ENCODE peak calls at places on chromosomes 12 and 14, in four cellular contexts. T, I, H and G are unnamed samples.

GRCh38 chr14:35878272-35879140 is 52.4 kb downstream of the BRMS1L start:
- DNase-seq in T (no peak), I (peak; percentile 12), H (peak; percentile 28), G (no peak)

GRCh38 chr14:95174184-95174804 is 17.0 kb upstream of the DICER1 start:
- DNase-seq in T (no peak), I (no peak), H (no peak), G (no peak)

GRCh38 chr14:51095854-51096823 is 1.2 kb upstream of the TRIM9 start:
- DNase-seq in T (no peak), I (no peak), H (no peak), G (no peak)

GRCh38 chr12:100464529-100464928 is 9.1 kb upstream of the NR1H4 start:
- DNase-seq in T (peak; percentile 67), I (no peak), H (no peak), G (no peak)

GRCh38 chr14:34650786-34651584 is 21.0 kb upstream of the SNX6 start:
- DNase-seq in T (no peak), I (peak; percentile 56), H (no peak), G (no peak)

GRCh38 chr14:30610719-30611388 is 11.3 kb upstream of the SCFD1 start:
- DNase-seq in T (peak; percentile 75), I (peak; percentile 36), H (peak; percentile 68), G (no peak)

GRCh38 chr14:31027847-31028246 is 1.7 kb upstream of the STRN3 start:
- DNase-seq in T (no peak), I (no peak), H (no peak), G (no peak)

GRCh38 chr14:55600784-55601561 is 21.0 kb downstream of the KTN1 start:
- DNase-seq in T (no peak), I (no peak), H (no peak), G (no peak)

GRCh38 chr12:125142601-125143000 is 77.4 kb downstream of the AACS start:
- DNase-seq in T (no peak), I (no peak), H (no peak), G (no peak)

GRCh38 chr14:98494582-98494981 is 777.4 kb downstream of the BCL11B start:
- DNase-seq in T (no peak), I (no peak), H (no peak), G (no peak)

GRCh38 chr14:30582376-30582775 is 23.4 kb downstream of the G2E3 start:
- DNase-seq in T (no peak), I (no peak), H (no peak), G (no peak)

GRCh38 chr14:73239463-73240241 is 2.3 kb downstream of the PAPLN start:
- DNase-seq in T (no peak), I (no peak), H (no peak), G (no peak)

DNA sequence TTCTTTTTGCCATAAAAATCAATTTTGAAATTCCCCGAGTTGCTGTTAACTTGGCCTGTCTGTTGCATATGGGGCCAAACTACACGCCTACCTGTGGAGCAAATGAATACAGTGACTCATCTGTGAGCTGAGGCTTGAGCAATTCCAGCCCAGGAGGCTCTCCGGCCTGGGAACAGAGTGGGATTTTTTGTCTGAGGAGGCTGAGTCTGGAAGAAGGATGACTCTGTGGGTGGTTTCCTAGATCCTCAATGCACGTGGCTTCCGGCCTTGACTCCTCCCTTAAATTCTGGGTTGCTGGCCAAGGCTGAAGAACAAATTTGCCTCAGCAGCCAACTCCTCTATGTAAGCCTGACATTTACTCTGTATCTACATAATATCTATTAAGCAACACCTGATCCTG is 124.1 kb downstream of the SSPN start:
- DNase-seq in T (peak; percentile 9), I (no peak), H (no peak), G (no peak)
- TF ChIP-seq TCF7L2 in T (no peak), I (no peak), H (no peak), G (no peak)

GRCh38 chr14:59148334-59148900 is 40.0 kb upstream of the DAAM1 start:
- DNase-seq in T (no peak), I (no peak), H (no peak), G (no peak)
- TF ChIP-seq TCF7L2 in T (no peak), I (no peak), H (no peak), G (no peak)

DNA sequence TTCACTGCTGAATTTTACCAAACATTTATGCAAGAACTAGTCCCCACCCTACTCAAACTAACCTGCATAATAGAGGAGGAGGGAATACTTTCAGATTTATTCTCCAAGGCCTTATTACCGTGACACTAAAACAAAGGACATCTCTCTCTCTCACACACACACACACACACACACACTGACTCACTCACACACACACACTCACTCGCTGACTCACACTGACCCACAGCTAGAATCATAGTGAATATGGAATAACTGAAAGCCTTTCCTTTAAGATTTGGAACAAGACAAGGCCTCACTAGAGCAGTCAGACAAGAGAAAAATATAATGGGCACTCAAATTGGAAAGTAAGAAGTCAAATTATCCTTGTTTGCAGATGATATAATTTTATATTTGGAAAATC is 1014.2 kb downstream of the TMTC2 start:
- DNase-seq in T (no peak), I (no peak), H (no peak), G (no peak)
- TF ChIP-seq TCF7L2 in T (no peak), I (no peak), H (no peak), G (no peak)

DNA sequence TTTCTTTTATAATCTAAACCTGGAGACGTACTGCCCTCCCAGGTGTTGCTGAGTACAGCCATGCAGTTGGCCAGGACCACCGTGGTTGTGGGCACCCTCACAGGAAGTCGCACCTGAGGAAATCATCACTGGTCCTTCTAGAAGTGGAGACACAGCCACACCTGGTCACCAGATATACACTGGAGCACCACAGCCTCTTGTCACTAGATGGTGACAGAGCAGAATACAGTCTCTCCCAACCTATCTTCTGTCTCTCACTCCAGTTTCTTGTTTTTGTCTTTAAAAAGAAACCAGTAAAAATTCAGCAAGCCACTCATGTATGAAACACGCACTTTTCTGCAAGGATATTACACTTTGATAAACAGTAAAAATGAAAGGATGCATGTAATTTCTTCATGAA is 43.1 kb upstream of the GPHB5 start:
- DNase-seq in T (no peak), I (no peak), H (no peak), G (no peak)
- TF ChIP-seq TCF7L2 in T (no peak), I (no peak), H (no peak), G (no peak)

GRCh38 chr14:99791476-99792283 is 1.5 kb upstream of the EML1 start:
- DNase-seq in T (no peak), I (no peak), H (no peak), G (no peak)
- TF ChIP-seq TCF7L2 in T (no peak), I (no peak), H (no peak), G (no peak)

DNA sequence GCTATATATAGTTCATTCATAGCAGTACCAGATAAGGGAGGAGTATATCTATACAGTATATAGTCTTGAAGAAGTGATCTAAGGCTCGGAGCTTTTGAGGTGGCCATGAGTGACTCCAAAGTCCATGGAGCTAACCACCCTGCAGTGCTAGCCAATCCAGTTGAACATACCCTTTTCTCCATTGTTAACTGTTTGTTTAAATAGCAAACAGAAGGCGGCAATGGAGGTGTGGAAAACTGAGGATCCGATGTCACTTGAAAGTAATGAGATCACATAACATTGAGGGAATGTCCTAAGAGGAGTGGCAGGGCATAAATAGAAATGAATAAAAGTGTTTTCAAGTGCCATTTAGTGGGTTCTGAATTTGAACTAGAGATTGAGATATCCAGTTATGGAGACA is 12.4 kb upstream of the SNAPC1 start:
- DNase-seq in T (peak; percentile 45), I (no peak), H (peak; percentile 43), G (no peak)
- TF ChIP-seq TCF7L2 in T (no peak), I (no peak), H (no peak), G (no peak)

GRCh38 chr12:94555687-94556086 is 94.7 kb downstream of the TMCC3 start:
- DNase-seq in T (no peak), I (no peak), H (no peak), G (no peak)
- TF ChIP-seq TCF7L2 in T (no peak), I (no peak), H (no peak), G (no peak)

DNA sequence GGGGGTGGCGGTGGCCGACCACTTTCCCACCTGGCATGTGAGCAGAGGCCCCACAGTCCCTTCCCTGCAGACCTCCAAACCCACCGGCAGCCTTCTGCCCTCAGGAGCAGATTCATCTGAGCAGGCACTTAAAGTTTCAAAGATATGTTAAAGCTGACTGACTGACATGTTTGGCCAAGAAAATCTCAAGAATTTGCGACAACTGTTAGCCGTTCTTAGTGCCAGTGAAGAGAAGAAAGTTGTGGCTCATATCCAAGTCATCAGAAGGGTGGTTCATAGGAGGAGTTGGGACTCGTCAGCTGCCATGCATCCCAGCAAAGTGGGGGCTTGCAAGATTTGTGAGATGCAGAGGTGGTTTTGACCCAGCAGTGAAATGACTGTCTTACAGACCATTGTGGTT is 27.2 kb downstream of the ELK3 start:
- DNase-seq in T (no peak), I (no peak), H (no peak), G (no peak)
- TF ChIP-seq TCF7L2 in T (no peak), I (no peak), H (no peak), G (no peak)

GRCh38 chr14:90201344-90201743 is 55.0 kb upstream of the PSMC1 start:
- DNase-seq in T (no peak), I (no peak), H (no peak), G (no peak)
- TF ChIP-seq TCF7L2 in T (no peak), I (no peak), H (no peak), G (no peak)

GRCh38 chr14:92728781-92729364 is 19.6 kb downstream of the LGMN start:
- DNase-seq in T (no peak), I (no peak), H (peak; percentile 11), G (no peak)
- TF ChIP-seq TCF7L2 in T (no peak), I (no peak), H (no peak), G (no peak)